ENCODE peak calls at places on chromosomes 16 and 17, in nine cellular contexts. One of them, this sample, is unnamed.

GRCh38 chr16:59044616-59045015 is 310.5 kb upstream of the GOT2 start:
- DNase-seq in activated CD4-positive, alpha-beta T cell treated with anti-CD3 and anti-CD28 coated beads, Interleukin-2, amount 50 U/mL, for 48 hours: no peak
- DNase-seq in NCI-H2029: no peak
- DNase-seq in NCI-H1930: no peak
- DNase-seq in left lung: no peak
- DNase-seq in heart left ventricle: no peak
- DNase-seq in Right ventricle myocardium superior: no peak
- DNase-seq in cardiac fibroblast: no peak
- DNase-seq in CMK: no peak
- DNase-seq in this sample: no peak

GRCh38 chr16:58265480-58266052 is 29.3 kb downstream of the PRSS54 start:
- DNase-seq in activated CD4-positive, alpha-beta T cell treated with anti-CD3 and anti-CD28 coated beads, Interleukin-2, amount 50 U/mL, for 48 hours: no peak
- DNase-seq in NCI-H2029: no peak
- DNase-seq in NCI-H1930: no peak
- DNase-seq in left lung: no peak
- DNase-seq in heart left ventricle: no peak
- DNase-seq in Right ventricle myocardium superior: no peak
- DNase-seq in cardiac fibroblast: no peak
- DNase-seq in CMK: peak
- DNase-seq in this sample: no peak

GRCh38 chr17:34121311-34121710 is 133.8 kb upstream of the CCL2 start:
- DNase-seq in activated CD4-positive, alpha-beta T cell treated with anti-CD3 and anti-CD28 coated beads, Interleukin-2, amount 50 U/mL, for 48 hours: no peak
- DNase-seq in NCI-H2029: no peak
- DNase-seq in NCI-H1930: no peak
- DNase-seq in left lung: no peak
- DNase-seq in heart left ventricle: no peak
- DNase-seq in Right ventricle myocardium superior: no peak
- DNase-seq in cardiac fibroblast: no peak
- DNase-seq in CMK: no peak
- DNase-seq in this sample: no peak

GRCh38 chr16:49596119-49596518 is 222.5 kb downstream of the C16orf78 start:
- DNase-seq in activated CD4-positive, alpha-beta T cell treated with anti-CD3 and anti-CD28 coated beads, Interleukin-2, amount 50 U/mL, for 48 hours: no peak
- DNase-seq in NCI-H2029: no peak
- DNase-seq in NCI-H1930: no peak
- DNase-seq in left lung: no peak
- DNase-seq in heart left ventricle: no peak
- DNase-seq in Right ventricle myocardium superior: no peak
- DNase-seq in cardiac fibroblast: peak
- DNase-seq in CMK: no peak
- DNase-seq in this sample: no peak

GRCh38 chr16:546909-547770 is 13.1 kb upstream of the PRR35 start:
- DNase-seq in activated CD4-positive, alpha-beta T cell treated with anti-CD3 and anti-CD28 coated beads, Interleukin-2, amount 50 U/mL, for 48 hours: peak
- DNase-seq in NCI-H2029: peak
- DNase-seq in NCI-H1930: peak
- DNase-seq in left lung: peak
- DNase-seq in heart left ventricle: peak
- DNase-seq in Right ventricle myocardium superior: peak
- DNase-seq in cardiac fibroblast: peak
- DNase-seq in CMK: peak
- DNase-seq in this sample: no peak

GRCh38 chr17:6303664-6304063 is 131.3 kb downstream of the AIPL1 start:
- DNase-seq in activated CD4-positive, alpha-beta T cell treated with anti-CD3 and anti-CD28 coated beads, Interleukin-2, amount 50 U/mL, for 48 hours: peak
- DNase-seq in NCI-H2029: no peak
- DNase-seq in NCI-H1930: no peak
- DNase-seq in left lung: no peak
- DNase-seq in heart left ventricle: no peak
- DNase-seq in Right ventricle myocardium superior: no peak
- DNase-seq in cardiac fibroblast: peak
- DNase-seq in CMK: no peak
- DNase-seq in this sample: no peak

GRCh38 chr16:85275533-85276249 is 163.4 kb upstream of the CIBAR2 start:
- DNase-seq in activated CD4-positive, alpha-beta T cell treated with anti-CD3 and anti-CD28 coated beads, Interleukin-2, amount 50 U/mL, for 48 hours: peak
- DNase-seq in NCI-H2029: peak
- DNase-seq in NCI-H1930: peak
- DNase-seq in left lung: peak
- DNase-seq in heart left ventricle: peak
- DNase-seq in Right ventricle myocardium superior: peak
- DNase-seq in cardiac fibroblast: peak
- DNase-seq in CMK: no peak
- DNase-seq in this sample: peak

GRCh38 chr17:29848737-29849136 is 81.3 kb downstream of the SSH2 start:
- DNase-seq in activated CD4-positive, alpha-beta T cell treated with anti-CD3 and anti-CD28 coated beads, Interleukin-2, amount 50 U/mL, for 48 hours: no peak
- DNase-seq in NCI-H2029: no peak
- DNase-seq in NCI-H1930: no peak
- DNase-seq in left lung: no peak
- DNase-seq in heart left ventricle: no peak
- DNase-seq in Right ventricle myocardium superior: no peak
- DNase-seq in cardiac fibroblast: no peak
- DNase-seq in CMK: no peak
- DNase-seq in this sample: no peak

GRCh38 chr17:7042507-7043194 is 1.2 kb downstream of the SLC16A11 start:
- DNase-seq in activated CD4-positive, alpha-beta T cell treated with anti-CD3 and anti-CD28 coated beads, Interleukin-2, amount 50 U/mL, for 48 hours: peak
- DNase-seq in NCI-H2029: no peak
- DNase-seq in NCI-H1930: no peak
- DNase-seq in left lung: no peak
- DNase-seq in heart left ventricle: no peak
- DNase-seq in Right ventricle myocardium superior: peak
- DNase-seq in cardiac fibroblast: no peak
- DNase-seq in CMK: no peak
- DNase-seq in this sample: no peak

GRCh38 chr16:2871926-2872325 is 11.1 kb upstream of the FLYWCH2 start:
- DNase-seq in activated CD4-positive, alpha-beta T cell treated with anti-CD3 and anti-CD28 coated beads, Interleukin-2, amount 50 U/mL, for 48 hours: no peak
- DNase-seq in NCI-H2029: no peak
- DNase-seq in NCI-H1930: no peak
- DNase-seq in left lung: no peak
- DNase-seq in heart left ventricle: no peak
- DNase-seq in Right ventricle myocardium superior: no peak
- DNase-seq in cardiac fibroblast: no peak
- DNase-seq in CMK: no peak
- DNase-seq in this sample: no peak

GRCh38 chr17:82000803-82001649 is 21.7 kb downstream of the CENPX start:
- DNase-seq in activated CD4-positive, alpha-beta T cell treated with anti-CD3 and anti-CD28 coated beads, Interleukin-2, amount 50 U/mL, for 48 hours: no peak
- DNase-seq in NCI-H2029: no peak
- DNase-seq in NCI-H1930: no peak
- DNase-seq in left lung: no peak
- DNase-seq in heart left ventricle: no peak
- DNase-seq in Right ventricle myocardium superior: no peak
- DNase-seq in cardiac fibroblast: no peak
- DNase-seq in CMK: no peak
- DNase-seq in this sample: no peak

GRCh38 chr16:67489401-67490083 is 6.2 kb upstream of the AGRP start:
- DNase-seq in activated CD4-positive, alpha-beta T cell treated with anti-CD3 and anti-CD28 coated beads, Interleukin-2, amount 50 U/mL, for 48 hours: no peak
- DNase-seq in NCI-H2029: no peak
- DNase-seq in NCI-H1930: no peak
- DNase-seq in left lung: no peak
- DNase-seq in heart left ventricle: no peak
- DNase-seq in Right ventricle myocardium superior: no peak
- DNase-seq in cardiac fibroblast: no peak
- DNase-seq in CMK: no peak
- DNase-seq in this sample: no peak

GRCh38 chr17:47883589-47884426 is 12.2 kb upstream of the SP2 start:
- DNase-seq in activated CD4-positive, alpha-beta T cell treated with anti-CD3 and anti-CD28 coated beads, Interleukin-2, amount 50 U/mL, for 48 hours: no peak
- DNase-seq in NCI-H2029: no peak
- DNase-seq in NCI-H1930: no peak
- DNase-seq in left lung: no peak
- DNase-seq in heart left ventricle: no peak
- DNase-seq in Right ventricle myocardium superior: no peak
- DNase-seq in cardiac fibroblast: no peak
- DNase-seq in CMK: no peak
- DNase-seq in this sample: no peak

GRCh38 chr16:81626181-81626674 is 152.9 kb upstream of the PLCG2 start:
- DNase-seq in activated CD4-positive, alpha-beta T cell treated with anti-CD3 and anti-CD28 coated beads, Interleukin-2, amount 50 U/mL, for 48 hours: peak
- DNase-seq in NCI-H2029: no peak
- DNase-seq in NCI-H1930: no peak
- DNase-seq in left lung: no peak
- DNase-seq in heart left ventricle: no peak
- DNase-seq in Right ventricle myocardium superior: no peak
- DNase-seq in cardiac fibroblast: no peak
- DNase-seq in CMK: no peak
- DNase-seq in this sample: no peak

GRCh38 chr17:14214271-14214670 is 22.4 kb downstream of the CDRT15 start:
- DNase-seq in activated CD4-positive, alpha-beta T cell treated with anti-CD3 and anti-CD28 coated beads, Interleukin-2, amount 50 U/mL, for 48 hours: no peak
- DNase-seq in NCI-H2029: no peak
- DNase-seq in NCI-H1930: no peak
- DNase-seq in left lung: no peak
- DNase-seq in heart left ventricle: no peak
- DNase-seq in Right ventricle myocardium superior: no peak
- DNase-seq in cardiac fibroblast: no peak
- DNase-seq in CMK: no peak
- DNase-seq in this sample: no peak

GRCh38 chr17:81246679-81247338 is 7.7 kb downstream of the NDUFAF8 start:
- DNase-seq in activated CD4-positive, alpha-beta T cell treated with anti-CD3 and anti-CD28 coated beads, Interleukin-2, amount 50 U/mL, for 48 hours: no peak
- DNase-seq in NCI-H2029: no peak
- DNase-seq in NCI-H1930: no peak
- DNase-seq in left lung: no peak
- DNase-seq in heart left ventricle: no peak
- DNase-seq in Right ventricle myocardium superior: peak
- DNase-seq in cardiac fibroblast: no peak
- DNase-seq in CMK: no peak
- DNase-seq in this sample: no peak